ENCODE peak calls at places on chromosomes 3 and 15, in four cellular contexts. D, A, S and B are unnamed samples.

GRCh38 chr3:43872301-43872700 is 181.6 kb downstream of the ABHD5 start:
- DNase-seq in A (no peak), D (no peak), S (peak; percentile 67), B (no peak)

GRCh38 chr3:14202874-14203520 is 24.4 kb downstream of the LSM3 start:
- DNase-seq in A (no peak), D (no peak), S (no peak), B (no peak)

GRCh38 chr3:156694536-156694935 is 20.1 kb downstream of the TIPARP start:
- DNase-seq in S (no peak), D (no peak), A (no peak), B (no peak)

GRCh38 chr3:120274739-120275167 is 10.3 kb downstream of the GPR156 start:
- DNase-seq in A (no peak), S (no peak), D (peak; percentile 80), B (peak; percentile 12)

GRCh38 chr3:72248389-72248761 is 463.4 kb upstream of the PROK2 start:
- DNase-seq in A (no peak), D (no peak), S (no peak), B (no peak)

GRCh38 chr3:50652709-50653108 is 22.0 kb upstream of the DOCK3 start:
- DNase-seq in D (peak; percentile 43), S (peak; percentile 45), A (peak; percentile 5), B (peak; percentile 16)

GRCh38 chr3:52531636-52532516 is 1.8 kb downstream of the NT5DC2 start:
- DNase-seq in S (no peak), A (no peak), D (no peak), B (peak; percentile 4)

GRCh38 chr3:170383567-170383966 is 26.1 kb downstream of the SKIL start:
- DNase-seq in D (no peak), S (no peak), A (no peak), B (no peak)

GRCh38 chr15:69325456-69325971 is 26.8 kb downstream of the PAQR5 start:
- DNase-seq in D (no peak), A (no peak), S (no peak), B (no peak)

GRCh38 chr3:30350901-30351300 is 255.5 kb upstream of the TGFBR2 start:
- DNase-seq in D (no peak), S (no peak), A (no peak), B (no peak)

GRCh38 chr3:182165234-182165633 is 453.5 kb downstream of the SOX2 start:
- DNase-seq in A (no peak), D (no peak), S (no peak), B (peak; percentile 94)

GRCh38 chr15:84981711-84982300 is at the start of gene PDE8A:
- DNase-seq in S (peak; percentile 78), D (no peak), A (no peak), B (peak; percentile 39)

GRCh38 chr3:51715231-51716058 is 8.6 kb downstream of the GRM2 start:
- DNase-seq in D (no peak), S (peak; percentile 14), A (no peak), B (no peak)

GRCh38 chr3:124034016-124034808 is 42.3 kb upstream of the ROPN1 start:
- DNase-seq in S (peak; percentile 79), A (no peak), D (no peak), B (no peak)

GRCh38 chr3:12663311-12663935 is 494 bp downstream of the RAF1 start:
- DNase-seq in D (no peak), A (no peak), S (peak; percentile 78), B (peak; percentile 52)

GRCh38 chr3:90010341-90010740 is 902.9 kb downstream of the EPHA3 start:
- DNase-seq in A (no peak), D (no peak), S (no peak), B (peak; percentile 7)

GRCh38 chr3:139561959-139562676 is 22.6 kb upstream of the RBP1 start:
- DNase-seq in A (no peak), D (peak; percentile 47), S (peak; percentile 55), B (peak; percentile 62)

GRCh38 chr15:69060041-69060481 is 45.6 kb downstream of the NOX5 start:
- DNase-seq in D (no peak), A (no peak), S (no peak), B (no peak)

GRCh38 chr3:12730511-12731234 is 28.4 kb downstream of the TMEM40 start:
- DNase-seq in S (no peak), D (no peak), A (no peak), B (no peak)

GRCh38 chr3:108780235-108780634 is 23.0 kb upstream of the RETNLB start:
- DNase-seq in S (no peak), D (no peak), A (no peak), B (no peak)

GRCh38 chr3:25045291-25045690 is 382.8 kb upstream of the RARB start:
- DNase-seq in D (no peak), A (no peak), S (no peak), B (peak; percentile 76)

GRCh38 chr3:78687520-78687919 is 1080.3 kb downstream of the ROBO1 start:
- DNase-seq in A (no peak), S (no peak), D (no peak), B (no peak)

GRCh38 chr3:145094355-145094941 is 1066.5 kb downstream of the PLOD2 start:
- DNase-seq in A (no peak), S (no peak), D (no peak), B (peak; percentile 43)

GRCh38 chr3:128969993-128970740 is 23.7 kb downstream of the CFAP92 start:
- DNase-seq in A (no peak), D (peak; percentile 25), S (peak; percentile 67), B (peak; percentile 50)

GRCh38 chr3:37240170-37240945 is 66.0 kb upstream of the LRRFIP2 start:
- DNase-seq in S (no peak), D (no peak), A (no peak), B (no peak)

GRCh38 chr15:40338041-40338657 is 2.6 kb downstream of the CCDC9B start:
- DNase-seq in D (peak; percentile 58), A (no peak), S (peak; percentile 95), B (peak; percentile 80)

GRCh38 chr3:132210476-132211346 is 106.5 kb upstream of the ACP3 start:
- DNase-seq in D (peak; percentile 6), A (no peak), S (peak; percentile 8), B (no peak)

GRCh38 chr3:98778383-98778782 is 15.2 kb downstream of the ST3GAL6 start:
- DNase-seq in D (no peak), A (no peak), S (no peak), B (no peak)

GRCh38 chr15:25775317-25775912 is 87.7 kb downstream of the ATP10A start:
- DNase-seq in D (peak; percentile 45), S (no peak), A (peak; percentile 40), B (no peak)

GRCh38 chr15:101167791-101168462 is 83.9 kb downstream of the CHSY1 start:
- DNase-seq in A (no peak), S (no peak), D (peak; percentile 57), B (peak; percentile 28)

GRCh38 chr3:178170698-178171535 is 365.3 kb upstream of the KCNMB2 start:
- DNase-seq in D (no peak), S (peak; percentile 39), A (no peak), B (no peak)

GRCh38 chr3:112407888-112408702 is 75.1 kb downstream of the CD200 start:
- DNase-seq in D (no peak), A (no peak), S (no peak), B (no peak)

GRCh38 chr3:112405845-112406244 is 72.9 kb downstream of the CD200 start:
- DNase-seq in S (no peak), A (no peak), D (no peak), B (no peak)

GRCh38 chr3:112409061-112409460 is 76.1 kb downstream of the CD200 start:
- DNase-seq in D (no peak), S (no peak), A (no peak), B (no peak)

GRCh38 chr3:112411425-112411824 is 78.5 kb downstream of the CD200 start:
- DNase-seq in A (no peak), S (no peak), D (no peak), B (peak; percentile 33)

DNA sequence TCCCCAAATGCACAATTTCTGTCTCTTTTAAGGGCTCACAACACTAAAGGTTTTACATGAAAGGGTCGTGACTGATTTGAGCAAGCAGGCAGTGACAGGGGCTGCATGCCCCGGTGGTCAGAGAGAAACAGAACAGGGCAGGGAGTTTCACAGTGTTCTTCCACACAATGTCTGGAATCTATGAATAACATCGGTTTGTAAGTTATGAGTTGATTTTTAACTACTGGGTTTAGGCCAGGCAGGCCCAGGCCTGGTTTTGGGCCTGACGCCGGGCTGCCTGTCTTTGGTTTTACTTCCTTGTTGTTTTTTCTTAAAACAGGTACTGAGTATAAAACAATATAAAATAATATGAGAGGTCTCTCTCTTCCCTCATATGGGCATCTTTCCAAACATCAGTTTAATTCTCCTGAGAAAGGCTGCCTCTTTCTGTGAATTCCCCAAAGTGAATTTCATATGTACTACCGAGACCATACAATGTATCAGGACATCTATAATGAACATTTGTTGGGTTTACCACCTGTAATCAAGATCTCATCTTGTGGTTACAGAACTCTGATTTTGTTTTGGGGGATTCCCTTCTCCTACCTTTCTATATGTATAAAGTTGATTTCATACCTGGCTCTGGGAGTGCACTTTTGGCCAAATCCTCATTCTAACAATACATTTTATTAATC is 74.4 kb downstream of the CD200 start:
- DNase-seq in S (no peak), D (no peak), A (peak; percentile 54), B (no peak)
- TF ChIP-seq JUND in S (no peak), D (no peak), A (no peak), B (no peak)

GRCh38 chr3:142459929-142460328 is 12.1 kb upstream of the XRN1 start:
- DNase-seq in S (no peak), D (no peak), A (no peak), B (no peak)

GRCh38 chr3:142460689-142461088 is 12.9 kb upstream of the XRN1 start:
- DNase-seq in D (no peak), S (no peak), A (no peak), B (no peak)

DNA sequence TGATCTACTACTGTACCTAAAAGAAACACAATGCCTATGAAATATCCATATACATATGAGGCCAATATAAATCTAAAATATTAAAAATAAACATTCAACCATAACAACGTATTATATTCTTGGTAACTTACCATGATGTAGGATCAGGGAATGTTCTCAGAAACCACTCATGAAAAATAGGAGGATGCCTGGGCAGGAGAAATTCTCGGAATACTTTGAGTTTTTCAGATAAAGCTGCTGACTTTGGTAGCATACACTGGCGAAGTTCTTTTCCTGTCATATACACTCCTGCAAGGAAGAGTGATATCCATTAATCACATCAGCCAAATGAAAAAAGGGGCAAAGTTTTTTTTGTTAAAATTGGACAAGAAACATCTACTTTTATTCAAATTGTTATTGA is 11.3 kb upstream of the XRN1 start:
- DNase-seq in D (no peak), S (no peak), A (no peak), B (no peak)
- TF ChIP-seq JUND in D (no peak), S (no peak), A (no peak), B (no peak)

GRCh38 chr3:3196148-3196861 is 16.8 kb upstream of the CRBN start:
- DNase-seq in S (peak; percentile 6), D (no peak), A (no peak), B (peak; percentile 18)
- TF ChIP-seq JUND in S (no peak), D (no peak), A (no peak), B (no peak)

GRCh38 chr3:87997298-87997697 is 61.5 kb downstream of the CGGBP1 start:
- DNase-seq in A (peak; percentile 26), D (no peak), S (no peak), B (no peak)

GRCh38 chr3:87997966-87998365 is 60.8 kb downstream of the CGGBP1 start:
- DNase-seq in S (no peak), A (no peak), D (no peak), B (no peak)

GRCh38 chr3:88003115-88003755 is 55.6 kb downstream of the CGGBP1 start:
- DNase-seq in A (no peak), D (peak; percentile 32), S (peak; percentile 27), B (peak; percentile 62)

GRCh38 chr3:88002448-88002847 is 56.4 kb downstream of the CGGBP1 start:
- DNase-seq in S (no peak), D (no peak), A (no peak), B (no peak)

GRCh38 chr3:88000853-88001252 is 58.0 kb downstream of the CGGBP1 start:
- DNase-seq in D (no peak), S (peak; percentile 12), A (no peak), B (no peak)
- TF ChIP-seq JUND in D (no peak), S (no peak), A (no peak), B (no peak)